ENCODE peak calls at places on chromosomes 5 and 9, in six cellular contexts. One of them, this sample, is unnamed.
A peak's percentile ranks its signal among the peaks of the same experiment; 100 is the strongest.

GRCh38 chr5:82821978-82822927 is 254.9 kb downstream of the TMEM167A start:
- DNase-seq in pancreas: no peak
- DNase-seq in ovary: no peak
- DNase-seq in PC-3: peak; percentile 29
- DNase-seq in GM12878: no peak
- DNase-seq in stomach: no peak
- DNase-seq in this sample: no peak

GRCh38 chr9:36592801-36593583 is 20.3 kb downstream of the MELK start:
- DNase-seq in pancreas: no peak
- DNase-seq in ovary: no peak
- DNase-seq in PC-3: no peak
- DNase-seq in GM12878: no peak
- DNase-seq in stomach: no peak
- DNase-seq in this sample: no peak

GRCh38 chr5:6686916-6687409 is 26.3 kb upstream of the TENT4A start:
- DNase-seq in pancreas: no peak
- DNase-seq in ovary: no peak
- DNase-seq in PC-3: peak; percentile 62
- DNase-seq in GM12878: no peak
- DNase-seq in stomach: no peak
- DNase-seq in this sample: peak; percentile 22

GRCh38 chr9:135906291-135907005 is 898 bp downstream of the CAMSAP1 start:
- DNase-seq in pancreas: peak; percentile 73
- DNase-seq in ovary: peak; percentile 48
- DNase-seq in PC-3: peak; percentile 30
- DNase-seq in GM12878: no peak
- DNase-seq in stomach: no peak
- DNase-seq in this sample: no peak

GRCh38 chr5:146040559-146040958 is 64.8 kb downstream of the PLAC8L1 start:
- DNase-seq in pancreas: no peak
- DNase-seq in ovary: no peak
- DNase-seq in PC-3: no peak
- DNase-seq in GM12878: no peak
- DNase-seq in stomach: peak; percentile 51
- DNase-seq in this sample: no peak

GRCh38 chr9:114732842-114733241 is 50.9 kb upstream of the TEX48 start:
- DNase-seq in pancreas: no peak
- DNase-seq in ovary: no peak
- DNase-seq in PC-3: peak; percentile 76
- DNase-seq in GM12878: no peak
- DNase-seq in stomach: no peak
- DNase-seq in this sample: no peak

GRCh38 chr9:115237383-115238087 is 119.6 kb upstream of the TNC start:
- DNase-seq in pancreas: no peak
- DNase-seq in ovary: peak; percentile 25
- DNase-seq in PC-3: no peak
- DNase-seq in GM12878: no peak
- DNase-seq in stomach: no peak
- DNase-seq in this sample: no peak

GRCh38 chr9:8762676-8763075 is 963.1 kb upstream of the DMAC1 start:
- DNase-seq in pancreas: no peak
- DNase-seq in ovary: no peak
- DNase-seq in PC-3: no peak
- DNase-seq in GM12878: no peak
- DNase-seq in stomach: no peak
- DNase-seq in this sample: no peak

GRCh38 chr5:58687595-58687994 is 104.7 kb downstream of the RAB3C start:
- DNase-seq in pancreas: no peak
- DNase-seq in ovary: no peak
- DNase-seq in PC-3: no peak
- DNase-seq in GM12878: no peak
- DNase-seq in stomach: no peak
- DNase-seq in this sample: no peak

GRCh38 chr9:4375424-4376195 is 75.7 kb upstream of the GLIS3 start:
- DNase-seq in pancreas: no peak
- DNase-seq in ovary: no peak
- DNase-seq in PC-3: peak; percentile 69
- DNase-seq in GM12878: no peak
- DNase-seq in stomach: no peak
- DNase-seq in this sample: no peak

GRCh38 chr5:59893436-59894227 is at the start of gene PDE4D:
- DNase-seq in pancreas: peak; percentile 86
- DNase-seq in ovary: no peak
- DNase-seq in PC-3: peak; percentile 24
- DNase-seq in GM12878: no peak
- DNase-seq in stomach: peak; percentile 63
- DNase-seq in this sample: peak; percentile 57

GRCh38 chr5:178839319-178839704 is 20.4 kb upstream of the ZNF354B start:
- DNase-seq in pancreas: peak; percentile 86
- DNase-seq in ovary: no peak
- DNase-seq in PC-3: peak; percentile 82
- DNase-seq in GM12878: no peak
- DNase-seq in stomach: peak; percentile 66
- DNase-seq in this sample: peak; percentile 77

GRCh38 chr5:96470825-96471224 is 37.8 kb upstream of the PCSK1 start:
- DNase-seq in pancreas: no peak
- DNase-seq in ovary: no peak
- DNase-seq in PC-3: no peak
- DNase-seq in GM12878: no peak
- DNase-seq in stomach: no peak
- DNase-seq in this sample: no peak

GRCh38 chr9:134210908-134211810 is 46.8 kb upstream of the RNU6ATAC start:
- DNase-seq in pancreas: peak; percentile 54
- DNase-seq in ovary: peak; percentile 60
- DNase-seq in PC-3: no peak
- DNase-seq in GM12878: no peak
- DNase-seq in stomach: no peak
- DNase-seq in this sample: no peak

DNA sequence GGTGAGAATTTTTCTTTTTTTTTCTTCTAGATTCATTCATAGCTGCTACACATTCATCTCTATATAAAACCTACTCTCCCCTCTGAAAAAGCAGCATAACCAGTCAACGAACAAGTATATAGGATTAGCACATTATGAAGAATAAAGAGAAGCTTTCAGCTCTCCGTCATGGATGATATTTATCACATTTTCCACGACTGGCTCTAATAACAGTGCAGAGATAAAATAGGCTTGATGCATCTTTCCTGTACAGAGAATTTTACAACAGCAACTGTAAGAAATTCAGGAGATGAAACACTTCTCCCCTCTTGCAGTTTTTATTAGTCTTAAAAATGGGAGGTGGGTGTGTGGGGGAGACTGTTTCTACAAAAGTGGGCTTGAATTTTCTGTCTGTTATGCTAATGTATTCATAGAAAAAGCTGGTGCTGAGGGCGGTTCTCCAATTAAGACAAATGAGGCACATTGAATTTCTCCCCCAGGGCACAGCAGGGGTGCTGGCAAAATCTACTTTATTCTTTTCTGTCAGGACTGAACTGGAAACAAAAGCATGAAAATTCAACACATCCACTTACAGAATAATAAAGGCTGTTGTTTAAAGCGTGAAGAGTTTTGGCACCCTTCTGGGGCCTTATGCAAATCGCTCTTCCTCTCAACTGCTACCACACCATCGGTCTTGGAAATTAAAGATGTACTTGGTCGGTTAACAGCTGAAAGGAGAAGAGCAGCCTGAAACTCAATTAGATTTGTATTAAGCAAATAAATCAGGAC is 233.9 kb upstream of the ZNF608 start:
- DNase-seq in pancreas: no peak
- DNase-seq in ovary: no peak
- DNase-seq in PC-3: no peak
- DNase-seq in GM12878: peak; percentile 48
- DNase-seq in stomach: no peak
- DNase-seq in this sample: no peak
- H3K27ac ChIP-seq in pancreas: peak overlapping the region; percentile 47
- H3K27ac ChIP-seq in ovary: no peak overlapping the region
- H3K27ac ChIP-seq in PC-3: no peak overlapping the region
- H3K27ac ChIP-seq in GM12878: peak overlapping the region; percentile 22
- H3K27ac ChIP-seq in stomach: no peak overlapping the region
- H3K27ac ChIP-seq in this sample: no peak overlapping the region

DNA sequence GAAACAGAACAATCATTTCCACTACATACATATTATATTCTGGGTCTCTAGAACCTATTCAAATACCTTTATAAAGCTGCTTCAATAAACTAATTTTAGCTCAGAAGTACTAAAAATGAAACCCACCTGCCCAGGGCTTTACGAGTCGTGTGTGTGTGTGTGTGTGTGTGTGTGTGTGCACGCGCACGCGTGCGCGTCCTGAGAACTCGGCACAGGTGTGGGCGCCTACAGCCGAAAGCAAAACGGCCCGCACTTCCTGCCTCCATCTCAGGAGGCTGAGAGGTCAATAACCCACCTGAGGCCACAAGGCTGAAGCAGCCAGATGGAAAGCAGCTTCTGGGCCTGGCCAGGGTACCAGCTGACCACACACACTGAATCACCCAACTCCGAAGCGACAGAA is 3.0 kb downstream of the CLPTM1L start:
- DNase-seq in pancreas: no peak
- DNase-seq in ovary: no peak
- DNase-seq in PC-3: no peak
- DNase-seq in GM12878: no peak
- DNase-seq in stomach: no peak
- DNase-seq in this sample: no peak
- H3K4me1 ChIP-seq in pancreas: peaks cover 8% of the 10 kb centered on the region
- H3K4me1 ChIP-seq in ovary: peaks cover 9% of the 10 kb centered on the region
- H3K4me1 ChIP-seq in PC-3: peaks cover 11% of the 10 kb centered on the region
- H3K4me1 ChIP-seq in GM12878: peaks cover 28% of the 10 kb centered on the region
- H3K4me1 ChIP-seq in stomach: peaks cover 19% of the 10 kb centered on the region
- H3K4me1 ChIP-seq in this sample: peaks cover 4% of the 10 kb centered on the region

DNA sequence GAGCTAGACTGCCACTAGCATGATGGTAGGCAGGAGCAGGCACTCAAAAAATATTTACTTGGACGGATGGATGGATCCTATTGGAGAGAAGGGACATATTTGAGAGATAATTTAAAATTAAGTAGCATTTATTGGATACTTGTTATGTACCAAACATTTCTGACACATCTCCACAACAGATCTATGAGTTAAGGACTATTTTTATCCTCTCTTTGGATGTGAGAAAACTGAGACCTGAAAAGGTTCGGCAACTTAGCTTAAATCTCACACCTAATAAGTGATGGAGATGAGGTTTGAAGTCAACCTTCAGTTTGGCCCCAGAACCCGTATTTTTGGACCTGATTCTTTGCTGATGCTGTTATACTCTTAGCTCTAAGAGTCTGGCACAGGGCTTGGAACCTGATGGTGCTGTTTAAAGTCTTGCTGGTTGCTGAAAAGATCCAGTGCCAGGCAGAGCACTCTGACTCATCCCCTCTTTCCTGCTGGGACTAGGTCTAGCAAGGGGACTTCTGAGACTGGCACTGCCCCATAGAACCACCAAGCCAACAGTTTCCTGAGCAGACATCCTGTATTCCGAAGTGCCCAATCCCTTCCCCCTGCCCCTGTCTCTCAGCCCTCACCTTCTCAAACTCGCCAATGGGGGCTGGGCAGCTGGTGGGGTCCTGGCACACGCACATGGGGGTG is 15.6 kb downstream of the SPARC start:
- DNase-seq in pancreas: no peak
- DNase-seq in ovary: no peak
- DNase-seq in PC-3: peak; percentile 51
- DNase-seq in GM12878: no peak
- DNase-seq in stomach: no peak
- DNase-seq in this sample: no peak
- H3K27ac ChIP-seq in pancreas: peak overlapping the region; percentile 50
- H3K27ac ChIP-seq in ovary: peak overlapping the region; percentile 67
- H3K27ac ChIP-seq in PC-3: no peak overlapping the region
- H3K27ac ChIP-seq in GM12878: no peak overlapping the region
- H3K27ac ChIP-seq in stomach: peak overlapping the region; percentile 61
- H3K27ac ChIP-seq in this sample: peak overlapping the region; percentile 86

GRCh38 chr5:173760461-173761181 is 127.5 kb upstream of the CPEB4 start:
- DNase-seq in pancreas: no peak
- DNase-seq in ovary: no peak
- DNase-seq in PC-3: no peak
- DNase-seq in GM12878: no peak
- DNase-seq in stomach: no peak
- DNase-seq in this sample: no peak
- H3K4me1 ChIP-seq in pancreas: no peaks in the 10 kb centered on the region
- H3K4me1 ChIP-seq in ovary: peaks cover 3% of the 10 kb centered on the region
- H3K4me1 ChIP-seq in PC-3: peaks cover 15% of the 10 kb centered on the region
- H3K4me1 ChIP-seq in GM12878: peaks cover 3% of the 10 kb centered on the region
- H3K4me1 ChIP-seq in stomach: peaks cover 6% of the 10 kb centered on the region
- H3K4me1 ChIP-seq in this sample: peaks cover 2% of the 10 kb centered on the region

DNA sequence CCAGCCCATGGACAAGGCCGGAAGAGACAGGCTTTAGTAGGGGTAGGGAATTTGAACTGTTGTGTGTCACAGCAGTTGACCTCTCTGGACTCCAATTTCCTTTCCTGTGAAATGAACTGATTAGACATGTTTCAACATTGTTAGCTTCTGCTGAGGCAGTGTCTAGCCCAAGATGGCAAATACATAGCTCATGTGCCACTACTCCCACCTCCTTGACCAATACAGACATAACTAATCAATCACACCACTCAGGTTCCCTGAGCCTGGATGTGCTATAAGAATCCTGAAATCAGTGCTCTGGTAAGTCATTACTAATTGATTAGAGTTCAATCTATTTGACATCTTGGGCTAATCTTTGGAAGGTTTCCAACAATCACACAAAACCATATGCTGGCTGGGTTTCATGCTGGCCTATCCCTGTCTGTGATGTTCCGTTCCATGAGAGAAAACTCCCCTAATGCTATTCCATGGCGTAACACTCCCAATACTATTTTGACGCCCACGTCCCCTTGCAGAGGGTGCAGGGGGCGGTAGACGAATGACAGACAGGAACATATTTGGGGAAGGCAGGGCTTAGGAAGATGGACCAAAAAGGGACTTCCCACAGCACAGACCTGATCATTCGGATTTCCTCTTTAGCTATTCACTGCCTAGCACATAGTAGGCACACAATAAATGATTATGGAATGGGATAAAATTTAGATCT is 95.2 kb downstream of the PDE6A start:
- DNase-seq in pancreas: no peak
- DNase-seq in ovary: no peak
- DNase-seq in PC-3: no peak
- DNase-seq in GM12878: no peak
- DNase-seq in stomach: no peak
- DNase-seq in this sample: no peak
- H3K27ac ChIP-seq in pancreas: no peak overlapping the region
- H3K27ac ChIP-seq in ovary: no peak overlapping the region
- H3K27ac ChIP-seq in PC-3: no peak overlapping the region
- H3K27ac ChIP-seq in GM12878: no peak overlapping the region
- H3K27ac ChIP-seq in stomach: no peak overlapping the region
- H3K27ac ChIP-seq in this sample: peak overlapping the region; percentile 35

GRCh38 chr5:172179032-172179989 is 8.7 kb downstream of the STK10 start:
- DNase-seq in pancreas: no peak
- DNase-seq in ovary: no peak
- DNase-seq in PC-3: no peak
- DNase-seq in GM12878: peak; percentile 71
- DNase-seq in stomach: no peak
- DNase-seq in this sample: no peak

GRCh38 chr5:172183881-172184280 is 4.1 kb downstream of the STK10 start:
- DNase-seq in pancreas: no peak
- DNase-seq in ovary: no peak
- DNase-seq in PC-3: no peak
- DNase-seq in GM12878: no peak
- DNase-seq in stomach: no peak
- DNase-seq in this sample: no peak

GRCh38 chr5:172182291-172182690 is 5.7 kb downstream of the STK10 start:
- DNase-seq in pancreas: no peak
- DNase-seq in ovary: no peak
- DNase-seq in PC-3: no peak
- DNase-seq in GM12878: no peak
- DNase-seq in stomach: no peak
- DNase-seq in this sample: no peak

GRCh38 chr5:172178301-172179031 is 9.6 kb downstream of the STK10 start:
- DNase-seq in pancreas: no peak
- DNase-seq in ovary: no peak
- DNase-seq in PC-3: no peak
- DNase-seq in GM12878: no peak
- DNase-seq in stomach: peak; percentile 86
- DNase-seq in this sample: no peak

GRCh38 chr5:172180936-172181335 is 7.1 kb downstream of the STK10 start:
- DNase-seq in pancreas: no peak
- DNase-seq in ovary: no peak
- DNase-seq in PC-3: no peak
- DNase-seq in GM12878: no peak
- DNase-seq in stomach: no peak
- DNase-seq in this sample: no peak
- H3K4me1 ChIP-seq in pancreas: no peaks in the 10 kb centered on the region
- H3K4me1 ChIP-seq in ovary: no peaks in the 10 kb centered on the region
- H3K4me1 ChIP-seq in PC-3: peaks cover 11% of the 10 kb centered on the region
- H3K4me1 ChIP-seq in GM12878: peaks cover 71% of the 10 kb centered on the region
- H3K4me1 ChIP-seq in stomach: peaks cover 13% of the 10 kb centered on the region
- H3K4me1 ChIP-seq in this sample: peaks cover 19% of the 10 kb centered on the region

This sample was measured in lung.